ENCODE peak calls at places on chromosomes 5 and 9, in six cellular contexts. Y is DMS153, W is choroid plexus epithelial cell, N is midbrain, V is fibroblast of pulmonary artery, K is mucosa of gallbladder. B is an unnamed sample.

GRCh38 chr9:38697901-38698300 is 22.0 kb downstream of the FAM240B start:
- DNase-seq in K (no peak), W (no peak), N (no peak), V (no peak), Y (peak), B (no peak)

GRCh38 chr5:108521841-108522506 is 140.1 kb upstream of the FBXL17 start:
- DNase-seq in W (peak), V (peak), Y (no peak), N (peak), K (peak), B (peak)

GRCh38 chr5:155906046-155906445 is 420.9 kb upstream of the SGCD start:
- DNase-seq in V (no peak), Y (no peak), W (no peak), N (no peak), K (no peak), B (no peak)

GRCh38 chr5:11564716-11565115 is 339.5 kb downstream of the CTNND2 start:
- DNase-seq in V (no peak), N (peak), K (no peak), W (no peak), Y (no peak), B (no peak)

GRCh38 chr9:33820231-33820745 is 3.3 kb downstream of the UBE2R2 start:
- DNase-seq in V (no peak), N (peak), Y (no peak), W (peak), K (no peak), B (no peak)

GRCh38 chr5:145462525-145462924 is 372.6 kb downstream of the PRELID2 start:
- DNase-seq in W (no peak), K (no peak), Y (no peak), N (no peak), V (no peak), B (no peak)

GRCh38 chr9:2623866-2624682 is 2.5 kb downstream of the VLDLR start:
- DNase-seq in K (no peak), Y (no peak), V (no peak), N (no peak), W (no peak), B (no peak)

GRCh38 chr5:153749941-153750340 is 259.5 kb downstream of the GRIA1 start:
- DNase-seq in N (no peak), W (no peak), K (no peak), V (no peak), Y (peak), B (no peak)

GRCh38 chr9:120387257-120387999 is 192.5 kb downstream of the CDK5RAP2 start:
- DNase-seq in N (no peak), W (no peak), V (no peak), K (no peak), Y (peak), B (no peak)

GRCh38 chr5:126385509-126385908 is 37.7 kb upstream of the GRAMD2B start:
- DNase-seq in V (no peak), K (no peak), W (no peak), Y (no peak), N (no peak), B (no peak)

GRCh38 chr9:130345993-130346385 is 80.4 kb downstream of the HMCN2 start:
- DNase-seq in W (no peak), N (no peak), Y (no peak), V (no peak), K (no peak), B (no peak)

GRCh38 chr5:150469718-150470470 is 20.4 kb upstream of the RPS14 start:
- DNase-seq in W (peak), Y (no peak), N (no peak), V (peak), K (no peak), B (peak)

GRCh38 chr5:137478043-137478442 is 21.1 kb downstream of the SPOCK1 start:
- DNase-seq in Y (no peak), V (no peak), K (no peak), W (no peak), N (no peak), B (no peak)

GRCh38 chr9:69476016-69476415 is 151.0 kb downstream of the ENTREP1 start:
- DNase-seq in V (no peak), K (no peak), Y (no peak), N (no peak), W (no peak), B (no peak)

GRCh38 chr5:93130623-93131022 is 450.4 kb downstream of the NR2F1-AS1 start:
- DNase-seq in Y (no peak), W (peak), V (no peak), K (no peak), N (no peak), B (no peak)

GRCh38 chr5:135950611-135951010 is 4.2 kb downstream of the LECT2 start:
- DNase-seq in W (peak), Y (no peak), N (no peak), K (no peak), V (no peak), B (peak)

GRCh38 chr5:157575096-157575872 is at the start of gene ADAM19:
- DNase-seq in N (peak), Y (no peak), W (peak), K (no peak), V (peak), B (peak)

GRCh38 chr5:127012933-127013332 is 17.4 kb downstream of the MARCHF3 start:
- DNase-seq in V (peak), W (peak), Y (no peak), N (no peak), K (no peak), B (peak)

GRCh38 chr5:37721447-37721871 is 118.4 kb downstream of the GDNF start:
- DNase-seq in N (no peak), V (peak), W (peak), Y (no peak), K (no peak), B (peak)

GRCh38 chr9:116168231-116168630 is 14.6 kb downstream of the PAPPA start:
- DNase-seq in N (no peak), V (no peak), Y (no peak), K (no peak), W (no peak), B (peak)

GRCh38 chr9:98971168-98971914 is 27.6 kb downstream of the COL15A1 start:
- DNase-seq in K (no peak), V (peak), N (peak), W (peak), Y (no peak), B (peak)

GRCh38 chr5:93607367-93608258 is 24.6 kb downstream of the NR2F1 start:
- DNase-seq in W (peak), N (peak), Y (no peak), K (no peak), V (peak), B (peak)

GRCh38 chr9:77440057-77440456 is 208.1 kb downstream of the GNA14 start:
- DNase-seq in Y (peak), V (no peak), W (peak), N (no peak), K (no peak), B (peak)

GRCh38 chr5:35436441-35437057 is 181.1 kb upstream of the SPEF2 start:
- DNase-seq in V (peak), K (peak), W (peak), Y (no peak), N (peak), B (peak)

GRCh38 chr5:36796171-36796570 is 80.4 kb upstream of the NIPBL start:
- DNase-seq in V (no peak), Y (no peak), N (no peak), W (peak), K (no peak), B (peak)

GRCh38 chr9:73137914-73138313 is 13.8 kb upstream of the ANXA1 start:
- DNase-seq in K (no peak), V (no peak), N (no peak), W (peak), Y (no peak), B (no peak)

GRCh38 chr5:34914671-34915138 is 599 bp downstream of the RAD1 start:
- DNase-seq in V (peak), Y (no peak), K (peak), W (peak), N (no peak), B (peak)

B was measured in fibroblast of villous mesenchyme.